ENCODE peak calls at places on chromosomes 5 and 9, in eight cellular contexts. X is fibroblast of lung, F is mammary epithelial cell, O is MM.1S, K is H1, L is kidney, M is colonic mucosa, A is H9. Z is an unnamed sample.

GRCh38 chr9:116124472-116125040 is 29.0 kb upstream of the PAPPA start:
- DNase-seq in X (peak; percentile 68), F (peak; percentile 62), O (no peak), K (no peak), L (no peak), M (no peak), A (no peak), Z (no peak)

GRCh38 chr9:122005597-122005996 is 87.5 kb downstream of the TTLL11 start:
- DNase-seq in X (peak; percentile 31), F (peak; percentile 23), O (no peak), K (no peak), L (no peak), M (peak; percentile 40), A (no peak), Z (no peak)

GRCh38 chr5:140246378-140247122 is 56.4 kb downstream of the PFDN1 start:
- DNase-seq in X (peak; percentile 57), F (peak; percentile 36), O (no peak), K (no peak), L (peak; percentile 81), M (no peak), A (no peak), Z (no peak)

GRCh38 chr5:125134216-125135081 is 388.0 kb upstream of the ZNF608 start:
- DNase-seq in X (peak; percentile 71), F (peak; percentile 71), O (no peak), K (no peak), L (no peak), M (no peak), A (no peak), Z (peak; percentile 17)

GRCh38 chr9:125998837-125999503 is 251.8 kb downstream of the PBX3 start:
- DNase-seq in X (no peak), F (no peak), O (no peak), K (no peak), L (peak; percentile 59), M (no peak), A (no peak), Z (no peak)

GRCh38 chr5:98173334-98173733 is 600.1 kb upstream of the RGMB start:
- DNase-seq in X (peak; percentile 48), F (peak; percentile 73), O (no peak), K (no peak), L (no peak), M (no peak), A (no peak), Z (no peak)

GRCh38 chr5:113574417-113574816 is 60.9 kb downstream of the YTHDC2 start:
- DNase-seq in X (peak; percentile 86), F (peak; percentile 74), O (no peak), K (no peak), L (peak; percentile 30), M (no peak), A (no peak), Z (no peak)

GRCh38 chr5:159341914-159342313 is 11.6 kb upstream of the IL12B start:
- DNase-seq in X (peak; percentile 89), F (peak; percentile 90), O (no peak), K (no peak), L (no peak), M (peak; percentile 54), A (no peak), Z (no peak)

GRCh38 chr9:8208465-8208864 is 408.9 kb upstream of the DMAC1 start:
- DNase-seq in X (peak; percentile 65), F (no peak), O (no peak), K (no peak), L (no peak), M (no peak), A (no peak), Z (no peak)

GRCh38 chr9:105168935-105169334 is 75.5 kb upstream of the SLC44A1 start:
- DNase-seq in X (peak; percentile 95), F (no peak), O (no peak), K (no peak), L (no peak), M (no peak), A (no peak), Z (no peak)

GRCh38 chr5:83343345-83343744 is 128.2 kb upstream of the VCAN start:
- DNase-seq in X (no peak), F (no peak), O (no peak), K (no peak), L (no peak), M (no peak), A (no peak), Z (no peak)

GRCh38 chr5:119344231-119344630 is 11.6 kb upstream of the TNFAIP8 start:
- DNase-seq in X (no peak), F (no peak), O (no peak), K (no peak), L (no peak), M (no peak), A (no peak), Z (no peak)

GRCh38 chr9:92716557-92716956 is 46.6 kb upstream of the IPPK start:
- DNase-seq in X (peak; percentile 29), F (peak; percentile 46), O (peak; percentile 70), K (peak; percentile 17), L (peak; percentile 77), M (peak; percentile 80), A (peak; percentile 83), Z (peak; percentile 48)

GRCh38 chr5:6705088-6705487 is 8.1 kb upstream of the TENT4A start:
- DNase-seq in X (no peak), F (no peak), O (no peak), K (no peak), L (no peak), M (no peak), A (no peak), Z (no peak)

GRCh38 chr9:111970827-111971226 is 74.2 kb downstream of the UGCG start:
- DNase-seq in X (no peak), F (peak; percentile 65), O (no peak), K (no peak), L (no peak), M (no peak), A (no peak), Z (no peak)

GRCh38 chr5:98899456-98899855 is 29.4 kb downstream of the CHD1 start:
- DNase-seq in X (no peak), F (no peak), O (no peak), K (no peak), L (no peak), M (no peak), A (no peak), Z (no peak)

DNA sequence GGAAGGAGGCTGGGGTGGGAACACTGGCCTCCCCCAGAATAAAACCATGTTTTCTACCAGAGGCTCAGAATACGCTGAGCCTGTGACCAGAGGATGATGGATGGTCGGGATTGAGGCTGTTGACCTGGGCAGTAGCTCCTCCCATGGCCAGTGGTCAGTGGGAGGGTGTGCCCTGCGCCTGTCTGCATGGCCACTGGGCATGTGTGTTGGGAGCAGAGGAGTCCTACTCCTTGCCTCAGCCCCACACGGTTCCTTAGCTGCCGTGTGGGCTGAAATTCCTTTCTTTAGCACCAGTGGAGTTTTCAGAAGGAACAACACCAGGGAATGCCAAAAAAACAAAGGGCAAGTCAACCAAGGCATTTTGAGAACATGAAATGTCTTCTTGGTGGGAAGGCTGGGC is 8.5 kb upstream of the RMND5B start:
- DNase-seq in X (no peak), F (no peak), O (no peak), K (no peak), L (no peak), M (no peak), A (no peak), Z (no peak)
- H3K9ac ChIP-seq in X (no peak overlapping the region), F (no peak overlapping the region), O (no peak overlapping the region), K (no peak overlapping the region), L (no peak overlapping the region), M (peak overlapping the region; percentile 39), A (no peak overlapping the region), Z (no peak overlapping the region)

DNA sequence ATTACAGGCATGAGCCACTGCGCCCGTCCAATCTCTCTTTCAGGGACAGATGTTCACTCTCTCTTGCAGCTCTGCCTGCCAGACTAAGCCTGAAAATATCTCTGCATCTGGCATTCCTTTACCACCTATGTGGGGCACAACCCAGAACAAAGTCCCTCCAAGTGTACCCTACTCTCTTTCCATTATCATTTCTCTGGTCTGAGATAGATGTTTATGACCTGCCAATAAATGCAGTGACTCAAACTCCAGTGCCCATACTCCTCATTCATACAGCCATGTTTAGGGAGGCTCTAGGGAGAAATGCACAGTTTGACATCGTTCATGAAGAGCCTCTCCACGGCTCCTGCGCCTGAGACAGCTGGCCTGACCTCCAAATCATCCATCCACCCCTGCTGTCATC is at the start of gene BTNL3:
- DNase-seq in X (no peak), F (no peak), O (no peak), K (no peak), L (no peak), M (peak; percentile 60), A (no peak), Z (no peak)
- H3K9ac ChIP-seq in X (no peak within 1 kb of the TSS), F (no peak within 1 kb of the TSS), O (no peak within 1 kb of the TSS), K (no peak within 1 kb of the TSS), L (no peak within 1 kb of the TSS), M (peak within 1 kb of the TSS; percentile 70), A (no peak within 1 kb of the TSS), Z (no peak within 1 kb of the TSS)

DNA sequence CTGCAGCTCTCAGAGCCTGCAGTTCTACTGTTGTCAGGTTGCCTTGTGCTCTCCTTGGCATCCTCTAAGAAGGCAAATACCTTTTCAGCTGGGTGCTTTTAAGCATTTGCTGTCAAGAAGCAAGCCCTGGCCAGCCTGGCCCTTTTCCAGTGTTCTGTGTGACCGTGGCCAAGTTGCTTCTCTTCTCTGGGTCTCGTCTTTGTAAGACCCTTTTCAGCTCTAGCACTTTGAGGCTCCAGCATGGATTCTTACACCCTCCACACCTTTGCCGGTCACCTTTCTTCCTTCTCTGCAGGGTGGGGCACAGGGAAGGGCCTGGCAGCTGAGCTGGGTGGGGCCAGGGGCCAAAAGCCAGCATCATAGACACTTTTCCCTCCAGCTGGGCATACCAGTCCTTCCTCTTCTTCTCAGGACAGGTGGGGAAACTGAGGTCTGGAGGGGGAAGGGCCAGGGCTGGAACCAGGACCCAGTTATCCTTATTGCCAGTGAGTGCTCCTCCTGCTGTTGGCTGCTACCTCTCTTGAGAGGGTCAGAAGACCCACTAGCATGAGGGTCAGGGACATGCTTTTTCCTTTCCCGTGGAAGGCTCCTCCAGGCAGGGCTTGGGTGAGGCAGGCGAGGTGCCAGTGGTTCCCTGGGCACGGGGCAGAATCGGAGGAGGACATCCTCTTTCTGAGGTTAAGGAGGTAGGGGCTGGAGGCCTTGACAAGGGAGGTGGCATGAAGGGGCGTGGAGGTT is 479 bp upstream of the NDST1 start:
- DNase-seq in X (no peak), F (no peak), O (no peak), K (no peak), L (no peak), M (peak; percentile 83), A (no peak), Z (no peak)
- H3K9ac ChIP-seq in X (no peak overlapping the region), F (no peak overlapping the region), O (no peak overlapping the region), K (no peak overlapping the region), L (no peak overlapping the region), M (peak overlapping the region; percentile 12), A (no peak overlapping the region), Z (peak overlapping the region; percentile 65)

DNA sequence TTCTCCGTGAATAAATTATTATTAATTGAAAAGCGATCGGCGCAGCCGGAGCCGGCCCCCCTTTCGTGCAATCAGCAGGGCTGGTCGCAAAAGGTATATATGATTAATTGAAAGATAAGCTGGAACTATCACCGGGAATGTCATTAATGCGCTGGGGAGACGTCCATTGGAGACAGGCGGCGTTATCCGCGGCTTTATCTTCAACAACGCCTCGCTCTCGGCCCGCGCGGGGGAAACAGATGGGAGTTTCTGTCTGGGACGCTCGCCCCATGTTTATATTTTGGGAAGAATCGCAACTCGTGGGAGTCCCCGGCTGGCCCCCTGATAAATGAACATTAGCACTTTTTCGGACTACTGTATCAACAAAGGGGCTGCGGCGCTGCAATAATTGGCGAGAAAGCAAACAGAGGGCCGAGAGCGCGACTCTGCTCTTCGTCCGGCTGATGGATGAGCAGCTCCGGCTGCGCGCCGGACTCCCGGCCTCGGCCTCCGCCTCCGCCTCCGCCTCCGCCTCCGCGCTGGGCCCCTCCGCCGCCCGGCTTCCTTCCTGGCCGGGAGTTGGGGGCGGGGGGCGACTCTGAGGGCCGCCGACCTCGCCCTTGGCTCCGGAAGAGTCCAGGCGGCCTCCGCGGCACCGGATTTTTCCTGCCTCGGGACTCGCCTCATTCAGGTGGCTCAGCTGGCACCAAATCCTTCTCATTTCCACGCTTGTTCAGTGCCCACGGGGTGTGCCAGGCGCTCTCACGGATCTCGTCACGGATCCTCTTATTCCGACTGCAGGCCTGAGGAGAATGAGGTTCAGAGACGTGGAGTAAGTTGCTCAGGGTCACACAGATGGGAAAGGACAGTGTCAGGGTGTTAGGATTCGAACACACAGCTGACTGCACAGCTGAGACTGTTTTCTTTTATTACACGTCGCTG is 3.6 kb upstream of the NKX2-5 start:
- DNase-seq in X (no peak), F (no peak), O (no peak), K (no peak), L (no peak), M (no peak), A (peak; percentile 58), Z (no peak)
- H3K9ac ChIP-seq in X (no peak overlapping the region), F (no peak overlapping the region), O (no peak overlapping the region), K (no peak overlapping the region), L (no peak overlapping the region), M (no peak overlapping the region), A (no peak overlapping the region), Z (no peak overlapping the region)

Z was measured in neuronal stem cell.